ENCODE peak calls at places on chromosomes 2 and 18, in six cellular contexts. I is NCI-H1092 treated with DMSO at 0.1 percent for 48 hours, B is mesothelial cell of epicardium, H is DMS79 treated with DMSO at 0.1 percent for 48 hours, P is aorta, Z is stomach. S is an unnamed sample.

GRCh38 chr18:39806519-39806918 is 2148.5 kb upstream of the PIK3C3 start:
- DNase-seq in B (no peak), Z (no peak), P (no peak), H (no peak), I (no peak), S (no peak)

GRCh38 chr2:204776781-204777559 is 231.7 kb downstream of the PARD3B start:
- DNase-seq in P (no peak), H (no peak), Z (no peak), I (no peak), B (no peak), S (no peak)

GRCh38 chr18:63788447-63789096 is 13.4 kb downstream of the SERPINB7 start:
- DNase-seq in Z (peak; percentile 27), I (no peak), P (peak; percentile 42), H (no peak), B (no peak), S (no peak)

GRCh38 chr2:12979066-12979465 is 262.3 kb downstream of the TRIB2 start:
- DNase-seq in Z (no peak), H (no peak), B (no peak), P (no peak), I (no peak), S (no peak)

GRCh38 chr2:138239902-138240595 is 261.5 kb upstream of the SPOPL start:
- DNase-seq in Z (no peak), P (no peak), I (no peak), B (no peak), H (no peak), S (no peak)

GRCh38 chr2:42823744-42824453 is 31.5 kb upstream of the HAAO start:
- DNase-seq in I (no peak), Z (no peak), B (no peak), H (no peak), P (no peak), S (no peak)

GRCh38 chr18:12998332-12999060 is 7.3 kb downstream of the CEP192 start:
- DNase-seq in Z (no peak), B (no peak), H (no peak), P (no peak), I (no peak), S (no peak)

GRCh38 chr2:235527806-235528480 is 34.1 kb downstream of the AGAP1 start:
- DNase-seq in Z (no peak), P (peak; percentile 4), H (no peak), B (no peak), I (no peak), S (no peak)

GRCh38 chr2:138059487-138059886 is 95.2 kb downstream of the HNMT start:
- DNase-seq in B (no peak), P (no peak), Z (no peak), I (no peak), H (no peak), S (no peak)

GRCh38 chr2:216328347-216328746 is 43.9 kb downstream of the MARCHF4 start:
- DNase-seq in P (no peak), I (no peak), B (no peak), Z (no peak), H (no peak), S (no peak)

GRCh38 chr2:27920148-27920885 is 29.8 kb downstream of the BABAM2 start:
- DNase-seq in B (no peak), H (no peak), P (no peak), I (no peak), Z (no peak), S (no peak)

GRCh38 chr2:64439194-64439593 is 14.8 kb upstream of the LGALSL start:
- DNase-seq in P (no peak), H (peak; percentile 98), Z (no peak), B (no peak), I (no peak), S (no peak)